ENCODE peak calls at places on chromosome 20, in nine cellular contexts. B is endodermal cell; A is H1; H is CD8-positive, alpha-beta memory T cell; V is neuronal stem cell; R is transverse colon; D is right cardiac atrium; Z is lung; E is upper lobe of right lung. J is an unnamed sample.

GRCh38 chr20:15039088-15039762 is 701.8 kb upstream of the FLRT3 start:
- DNase-seq in Z (peak; percentile 49), E (no peak), A (no peak), B (no peak), D (no peak), V (no peak), R (no peak), H (no peak), J (no peak)

GRCh38 chr20:51906694-51907093 is 104.4 kb upstream of the SALL4 start:
- DNase-seq in E (no peak), V (no peak), Z (no peak), D (no peak), R (no peak), A (no peak), B (no peak), H (no peak), J (no peak)

GRCh38 chr20:25058051-25058796 is at the start of gene ACSS1:
- DNase-seq in Z (peak; percentile 70), B (peak; percentile 77), H (peak; percentile 86), E (peak; percentile 89), A (no peak), V (no peak), D (peak; percentile 90), R (peak; percentile 78), J (peak; percentile 87)

GRCh38 chr20:23060629-23061028 is 11.2 kb upstream of the THBD start:
- DNase-seq in Z (no peak), H (no peak), E (no peak), B (no peak), D (no peak), R (no peak), V (no peak), A (no peak), J (no peak)

GRCh38 chr20:63509088-63509564 is 10.2 kb upstream of the EEF1A2 start:
- DNase-seq in A (no peak), E (peak; percentile 27), Z (no peak), V (no peak), H (no peak), B (peak; percentile 6), R (no peak), D (no peak), J (no peak)

GRCh38 chr20:57528148-57528547 is 3.2 kb upstream of the CTCFL start:
- DNase-seq in R (no peak), A (no peak), V (no peak), B (no peak), E (no peak), H (no peak), D (no peak), Z (no peak), J (no peak)

GRCh38 chr20:25418779-25419178 is 11.3 kb downstream of the GINS1 start:
- DNase-seq in Z (no peak), V (no peak), R (no peak), B (no peak), A (no peak), E (no peak), H (no peak), D (no peak), J (no peak)

GRCh38 chr20:57482148-57482547 is 42.8 kb downstream of the CTCFL start:
- DNase-seq in Z (no peak), V (no peak), E (no peak), R (no peak), D (no peak), A (no peak), H (no peak), B (peak; percentile 46), J (no peak)

GRCh38 chr20:19688031-19688806 is 69.8 kb upstream of the RIN2 start:
- DNase-seq in V (no peak), D (peak; percentile 94), R (peak; percentile 78), E (peak; percentile 82), Z (peak; percentile 65), H (no peak), A (peak; percentile 34), B (peak; percentile 88), J (no peak)

GRCh38 chr20:20612251-20612650 is 100.2 kb downstream of the RALGAPA2 start:
- DNase-seq in E (no peak), R (no peak), V (no peak), H (no peak), Z (no peak), D (no peak), A (no peak), B (no peak), J (no peak)

GRCh38 chr20:14792915-14793314 is 455.5 kb upstream of the FLRT3 start:
- DNase-seq in H (no peak), D (no peak), B (no peak), Z (no peak), V (no peak), R (no peak), E (no peak), A (no peak), J (no peak)

GRCh38 chr20:58747400-58747672 is 54.7 kb downstream of the NPEPL1 start:
- DNase-seq in V (no peak), R (no peak), A (no peak), D (peak; percentile 68), Z (peak; percentile 27), H (no peak), E (no peak), B (peak; percentile 34), J (no peak)

GRCh38 chr20:24497851-24498250 is 28.4 kb downstream of the SYNDIG1 start:
- DNase-seq in E (no peak), A (no peak), Z (no peak), H (no peak), R (no peak), B (no peak), V (no peak), D (no peak), J (no peak)

GRCh38 chr20:10648651-10649050 is 25.1 kb downstream of the JAG1 start:
- DNase-seq in Z (no peak), V (no peak), E (no peak), H (no peak), B (no peak), R (peak; percentile 1), D (no peak), A (no peak), J (no peak)

GRCh38 chr20:32227744-32228688 is 20.3 kb downstream of the POFUT1 start:
- DNase-seq in D (peak; percentile 60), E (peak; percentile 68), B (no peak), R (peak; percentile 88), H (no peak), Z (peak; percentile 40), V (no peak), A (no peak), J (no peak)

GRCh38 chr20:43205699-43206098 is 16.0 kb upstream of the PTPRT start:
- DNase-seq in B (no peak), D (no peak), A (no peak), V (no peak), R (no peak), H (no peak), E (no peak), Z (no peak), J (no peak)

GRCh38 chr20:36847710-36848040 is 28.3 kb upstream of the TLDC2 start:
- DNase-seq in A (no peak), B (no peak), V (no peak), E (no peak), Z (no peak), H (no peak), R (no peak), D (no peak), J (no peak)
- H3K4me1 ChIP-seq in A (peaks cover 2% of the 10 kb centered on the region), B (peaks cover 8% of the 10 kb centered on the region), V (no peaks in the 10 kb centered on the region), E (peaks cover 63% of the 10 kb centered on the region), Z (peaks cover 23% of the 10 kb centered on the region), H (peaks cover 10% of the 10 kb centered on the region), R (peaks cover 44% of the 10 kb centered on the region), D (peaks cover 14% of the 10 kb centered on the region), J (peaks cover 5% of the 10 kb centered on the region)

GRCh38 chr20:56358070-56358469 is 704 bp upstream of the FAM210B start:
- DNase-seq in R (no peak), E (no peak), D (no peak), B (no peak), Z (no peak), H (no peak), V (no peak), A (no peak), J (no peak)
- H3K4me3 ChIP-seq in R (no peak overlapping the region), E (peak overlapping the region; percentile 39), D (peak overlapping the region; percentile 97), B (peak overlapping the region; percentile 14), Z (no peak overlapping the region), H (no peak overlapping the region), V (no peak overlapping the region), A (peak overlapping the region; percentile 23), J (no peak overlapping the region)

GRCh38 chr20:46402236-46402886 is 4.1 kb downstream of the ELMO2 start:
- DNase-seq in R (no peak), H (no peak), D (no peak), B (peak; percentile 12), E (no peak), V (no peak), A (no peak), Z (no peak), J (no peak)

GRCh38 chr20:46406986-46407670 is 713 bp upstream of the ELMO2 start:
- DNase-seq in H (peak; percentile 79), D (peak; percentile 88), V (no peak), A (no peak), R (peak; percentile 88), E (peak; percentile 89), B (peak; percentile 64), Z (peak; percentile 51), J (peak; percentile 87)

GRCh38 chr20:46407671-46407996 is 1.2 kb upstream of the ELMO2 start:
- DNase-seq in Z (no peak), H (no peak), E (no peak), D (no peak), V (no peak), B (no peak), A (no peak), R (no peak), J (no peak)

GRCh38 chr20:46408281-46408731 is 1.9 kb upstream of the ELMO2 start:
- DNase-seq in Z (no peak), V (no peak), E (no peak), D (no peak), H (no peak), B (no peak), A (no peak), R (no peak), J (no peak)

DNA sequence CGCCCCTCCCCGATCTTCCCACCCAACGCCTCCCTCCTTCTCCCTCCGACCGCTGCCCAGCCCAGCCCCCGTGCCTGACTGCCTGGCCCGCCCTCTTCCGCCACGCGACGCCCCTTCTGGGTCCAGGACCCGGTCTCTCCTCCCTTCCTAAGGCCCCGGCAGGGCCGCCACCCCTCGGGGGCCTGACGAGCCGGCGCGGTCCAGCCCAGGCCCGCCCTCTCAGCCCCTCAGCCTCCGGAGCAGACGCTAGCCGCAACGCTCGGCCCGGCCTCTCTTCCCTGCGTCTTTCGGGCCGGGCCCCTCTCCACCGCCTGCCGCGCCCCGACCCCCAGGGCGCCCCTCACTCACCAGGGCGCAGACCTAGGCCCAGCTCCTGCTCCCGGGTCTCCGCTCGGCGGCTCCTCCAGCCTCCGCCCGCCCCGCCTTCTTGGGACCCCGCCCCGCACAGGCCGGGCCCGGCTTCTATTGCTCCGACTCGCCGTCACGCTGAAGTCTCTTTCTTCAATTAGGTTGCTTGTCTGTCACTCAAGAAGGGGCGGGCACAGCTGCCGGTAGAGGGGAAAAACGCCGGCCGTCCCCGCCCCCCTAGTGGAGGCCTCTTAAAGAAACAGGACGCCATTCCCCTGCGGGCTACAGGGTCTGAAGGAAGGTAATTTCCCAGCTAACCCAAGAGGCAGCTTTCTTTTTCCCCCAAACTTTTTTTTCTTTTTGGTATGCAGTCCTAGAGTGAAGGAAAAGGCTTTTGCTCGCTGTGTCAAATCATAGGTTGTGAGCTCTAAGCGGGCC is at the start of gene ELMO2:
- DNase-seq in D (peak; percentile 99), R (peak; percentile 98), B (peak; percentile 98), E (peak; percentile 98), H (peak; percentile 95), Z (peak; percentile 98), V (peak; percentile 98), A (peak; percentile 87), J (peak; percentile 98)
- H3K4me1 ChIP-seq in D (peaks cover 6% of the 10 kb centered on the region), R (peaks cover 44% of the 10 kb centered on the region), B (peaks cover 12% of the 10 kb centered on the region), E (peaks cover 42% of the 10 kb centered on the region), H (peaks cover 47% of the 10 kb centered on the region), Z (peaks cover 20% of the 10 kb centered on the region), V (peaks cover 15% of the 10 kb centered on the region), A (peaks cover 2% of the 10 kb centered on the region), J (peaks cover 63% of the 10 kb centered on the region)

GRCh38 chr20:49985617-49986016 is 2.8 kb downstream of the SNAI1 start:
- DNase-seq in E (no peak), H (no peak), V (no peak), D (peak; percentile 59), B (no peak), R (no peak), Z (no peak), A (no peak), J (no peak)
- H3K4me3 ChIP-seq in E (peak overlapping the region; percentile 59), H (no peak overlapping the region), V (no peak overlapping the region), D (peak overlapping the region; percentile 69), B (peak overlapping the region; percentile 90), R (no peak overlapping the region), Z (peak overlapping the region; percentile 33), A (no peak overlapping the region), J (no peak overlapping the region)

J was measured in CD4-positive, alpha-beta memory T cell.